ENCODE peak calls at places on chromosome 15, in five cellular contexts. M, E, U, B and J are unnamed samples.

GRCh38 chr15:28255965-28256364 is 66.0 kb downstream of the HERC2 start:
- DNase-seq in M (no peak), E (no peak), U (no peak), B (no peak), J (no peak)

GRCh38 chr15:92869263-92869940 is 30.7 kb upstream of the CHD2 start:
- DNase-seq in M (no peak), E (no peak), U (no peak), B (peak; percentile 84), J (no peak)

GRCh38 chr15:48090666-48091065 is 30.1 kb upstream of the SLC24A5 start:
- DNase-seq in M (no peak), E (no peak), U (no peak), B (no peak), J (no peak)

GRCh38 chr15:73870700-73871408 is 2.5 kb upstream of the TBC1D21 start:
- DNase-seq in M (no peak), E (peak; percentile 42), U (peak; percentile 68), B (peak; percentile 7), J (peak; percentile 80)

GRCh38 chr15:70142322-70143191 is 44.8 kb upstream of the TLE3 start:
- DNase-seq in M (peak; percentile 52), E (no peak), U (peak; percentile 75), B (peak; percentile 27), J (peak; percentile 67)

GRCh38 chr15:52558196-52558595 is 10.6 kb downstream of the ARPP19 start:
- DNase-seq in M (no peak), E (no peak), U (peak; percentile 43), B (peak; percentile 46), J (no peak)

GRCh38 chr15:74399511-74400312 is 32.3 kb upstream of the CYP11A1 start:
- DNase-seq in M (no peak), E (no peak), U (no peak), B (no peak), J (no peak)

GRCh38 chr15:77028451-77029165 is 33.7 kb downstream of the PSTPIP1 start:
- DNase-seq in M (no peak), E (no peak), U (no peak), B (no peak), J (no peak)

GRCh38 chr15:100852630-100853029 is 27.0 kb upstream of the ALDH1A3 start:
- DNase-seq in M (no peak), E (no peak), U (no peak), B (no peak), J (no peak)

GRCh38 chr15:85289677-85290365 is 90.6 kb upstream of the AKAP13 start:
- DNase-seq in M (no peak), E (peak; percentile 28), U (peak; percentile 46), B (peak; percentile 71), J (peak; percentile 45)

GRCh38 chr15:70494861-70495571 is 268.3 kb downstream of the UACA start:
- DNase-seq in M (peak; percentile 82), E (no peak), U (peak; percentile 38), B (peak; percentile 98), J (no peak)

GRCh38 chr15:62089616-62090015 is 22.8 kb downstream of the C2CD4A start:
- DNase-seq in M (no peak), E (no peak), U (peak; percentile 59), B (no peak), J (no peak)

GRCh38 chr15:74489518-74490338 is 28.8 kb upstream of the UBL7 start:
- DNase-seq in M (no peak), E (peak; percentile 40), U (peak; percentile 44), B (peak; percentile 51), J (peak; percentile 32)

GRCh38 chr15:75067123-75067854 is 43.9 kb downstream of the PPCDC start:
- DNase-seq in M (no peak), E (no peak), U (peak; percentile 39), B (no peak), J (no peak)

GRCh38 chr15:40902605-40903561 is 8.6 kb downstream of the VPS18 start:
- DNase-seq in M (no peak), E (no peak), U (no peak), B (no peak), J (no peak)

GRCh38 chr15:101322849-101323477 is 27.9 kb upstream of the SNRPA1 start:
- DNase-seq in M (no peak), E (no peak), U (no peak), B (no peak), J (no peak)

GRCh38 chr15:60713096-60714084 is 234.4 kb upstream of the ICE2 start:
- DNase-seq in M (peak; percentile 16), E (peak; percentile 23), U (peak; percentile 47), B (no peak), J (peak; percentile 15)

GRCh38 chr15:38991126-38991525 is 426.5 kb upstream of the RASGRP1 start:
- DNase-seq in M (no peak), E (no peak), U (peak; percentile 83), B (peak; percentile 22), J (no peak)

GRCh38 chr15:65416845-65417416 is 5.8 kb downstream of the IGDCC4 start:
- DNase-seq in M (no peak), E (peak; percentile 39), U (no peak), B (peak; percentile 52), J (peak; percentile 34)

GRCh38 chr15:79535536-79535935 is 103.4 kb downstream of the MINAR1 start:
- DNase-seq in M (no peak), E (no peak), U (no peak), B (no peak), J (no peak)

GRCh38 chr15:100784493-100785180 is 95.0 kb upstream of the ALDH1A3 start:
- DNase-seq in M (no peak), E (no peak), U (no peak), B (no peak), J (no peak)

GRCh38 chr15:94206463-94207167 is 24.7 kb upstream of the MCTP2 start:
- DNase-seq in M (peak; percentile 73), E (no peak), U (no peak), B (no peak), J (no peak)

GRCh38 chr15:101033801-101034200 is 114.6 kb downstream of the LRRK1 start:
- DNase-seq in M (no peak), E (no peak), U (no peak), B (no peak), J (no peak)

GRCh38 chr15:88613074-88613944 is 7.8 kb upstream of the AEN start:
- DNase-seq in M (no peak), E (no peak), U (no peak), B (no peak), J (no peak)

GRCh38 chr15:101169457-101170071 is 82.3 kb downstream of the CHSY1 start:
- DNase-seq in M (no peak), E (peak; percentile 39), U (no peak), B (no peak), J (no peak)

GRCh38 chr15:52731004-52731403 is 51.8 kb upstream of the ATOSA start:
- DNase-seq in M (no peak), E (no peak), U (no peak), B (no peak), J (no peak)

GRCh38 chr15:69045810-69046209 is 31.3 kb downstream of the NOX5 start:
- DNase-seq in M (no peak), E (no peak), U (no peak), B (peak; percentile 58), J (no peak)

GRCh38 chr15:70852501-70853269 is 1.3 kb downstream of the LARP6 start:
- DNase-seq in M (no peak), E (no peak), U (peak; percentile 28), B (no peak), J (no peak)

GRCh38 chr15:49621327-49622210 is 721 bp downstream of the DTWD1 start:
- DNase-seq in M (no peak), E (no peak), U (peak; percentile 48), B (peak; percentile 0), J (no peak)

GRCh38 chr15:63231717-63232116 is 42.3 kb downstream of the RAB8B start:
- DNase-seq in M (no peak), E (no peak), U (peak; percentile 29), B (no peak), J (no peak)

GRCh38 chr15:29921130-29921601 is 98.9 kb upstream of the TJP1 start:
- DNase-seq in M (no peak), E (no peak), U (no peak), B (peak; percentile 78), J (no peak)

GRCh38 chr15:42145546-42146455 is 10.6 kb downstream of the PLA2G4F start:
- DNase-seq in M (no peak), E (no peak), U (no peak), B (no peak), J (no peak)

GRCh38 chr15:78398076-78398825 is 39.8 kb upstream of the IREB2 start:
- DNase-seq in M (no peak), E (no peak), U (no peak), B (no peak), J (no peak)

GRCh38 chr15:47461560-47462175 is 255.6 kb upstream of the SEMA6D start:
- DNase-seq in M (no peak), E (no peak), U (no peak), B (no peak), J (no peak)

GRCh38 chr15:90004671-90005070 is 3.5 kb downstream of the ZNF710 start:
- DNase-seq in M (peak; percentile 92), E (peak; percentile 56), U (peak; percentile 50), B (peak; percentile 67), J (no peak)

GRCh38 chr15:90008607-90009006 is 7.5 kb downstream of the ZNF710 start:
- DNase-seq in M (no peak), E (no peak), U (no peak), B (no peak), J (no peak)

GRCh38 chr15:90006217-90007088 is 5.3 kb downstream of the ZNF710 start:
- DNase-seq in M (no peak), E (no peak), U (no peak), B (no peak), J (no peak)

GRCh38 chr15:90009301-90010063 is 8.4 kb downstream of the ZNF710 start:
- DNase-seq in M (no peak), E (no peak), U (no peak), B (no peak), J (no peak)

GRCh38 chr15:90007089-90007487 is 6.0 kb downstream of the ZNF710 start:
- DNase-seq in M (no peak), E (no peak), U (no peak), B (no peak), J (no peak)
- TF ChIP-seq CTCF in M (no peak), E (no peak), U (no peak), B (no peak), J (no peak)

DNA sequence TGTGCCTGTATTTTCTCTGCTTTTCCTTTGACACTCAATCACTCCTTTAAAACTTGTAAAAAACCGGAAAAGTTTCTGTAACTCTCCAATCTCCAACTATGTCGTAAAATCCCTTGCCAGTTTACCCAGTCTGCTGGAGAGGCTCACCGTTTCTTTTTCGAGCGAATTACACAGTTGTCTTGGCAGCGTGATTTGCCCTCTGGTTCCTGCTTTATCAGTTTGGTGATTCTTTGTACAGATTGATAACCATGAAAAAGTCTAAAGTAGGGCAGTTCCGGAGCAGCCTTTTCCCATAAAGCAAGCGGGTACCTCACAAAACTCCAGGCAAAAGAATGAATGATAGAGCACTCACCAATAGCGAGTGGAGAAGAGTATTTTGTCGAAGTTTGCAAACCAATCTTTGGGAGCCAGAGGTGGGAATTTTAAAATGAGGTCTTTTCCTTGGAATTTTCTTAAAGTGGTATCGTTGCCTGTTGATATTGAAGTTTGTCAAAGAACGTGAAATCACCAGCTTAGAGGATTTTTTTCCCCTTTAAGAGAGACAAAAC is at the start of gene TTC23:
- DNase-seq in M (peak; percentile 70), E (no peak), U (peak; percentile 92), B (peak; percentile 91), J (peak; percentile 54)
- H3K27ac ChIP-seq in M (peak within 1 kb of the TSS; percentile 66), E (peak within 1 kb of the TSS; percentile 98), U (peak within 1 kb of the TSS; percentile 89), B (peak within 1 kb of the TSS; percentile 90), J (peak within 1 kb of the TSS; percentile 94)

GRCh38 chr15:67556964-67557570 is 14.6 kb downstream of the MAP2K5 start:
- DNase-seq in M (no peak), E (no peak), U (no peak), B (no peak), J (no peak)
- H3K4me3 ChIP-seq in M (no peak overlapping the region), E (no peak overlapping the region), U (no peak overlapping the region), B (no peak overlapping the region), J (no peak overlapping the region)

GRCh38 chr15:31365655-31366127 is 39.1 kb downstream of the KLF13 start:
- DNase-seq in M (peak; percentile 26), E (peak; percentile 88), U (no peak), B (no peak), J (peak; percentile 93)
- TF ChIP-seq CTCF in M (peak; percentile 44), E (peak; percentile 34), U (peak; percentile 20), B (no peak), J (peak; percentile 53)